ENCODE peak calls at places on chromosomes 1 and 21, in eight cellular contexts. S, P, H, R, L, K, D and F are unnamed samples.

GRCh38 chr1:241703001-241703400 is 50.9 kb downstream of the WDR64 start:
- DNase-seq in L (no peak), P (no peak), H (no peak), D (peak), K (no peak), S (no peak), R (no peak), F (no peak)

GRCh38 chr1:176669782-176670181 is 206.8 kb downstream of the PAPPA2 start:
- DNase-seq in L (no peak), P (no peak), S (no peak), H (no peak), R (no peak), D (no peak), K (no peak), F (no peak)

GRCh38 chr1:206897175-206897574 is at the start of gene IL24:
- DNase-seq in K (peak), D (no peak), P (no peak), R (no peak), L (no peak), S (no peak), H (no peak), F (peak)

GRCh38 chr1:107139833-107140702 is 771 bp upstream of the NTNG1 start:
- DNase-seq in L (no peak), S (no peak), P (peak), R (peak), K (no peak), D (peak), H (peak), F (peak)

GRCh38 chr1:46132529-46133180 is at the start of gene PIK3R3:
- DNase-seq in H (peak), K (peak), S (peak), D (peak), P (peak), L (peak), R (peak), F (peak)

GRCh38 chr1:12472798-12473551 is 145.0 kb downstream of the DHRS3 start:
- DNase-seq in K (no peak), D (no peak), R (no peak), L (no peak), P (no peak), S (no peak), H (no peak), F (peak)

GRCh38 chr1:118958140-118958539 is 30.0 kb downstream of the TBX15 start:
- DNase-seq in P (no peak), K (no peak), H (no peak), S (no peak), L (no peak), R (no peak), D (no peak), F (no peak)

GRCh38 chr1:68197891-68198290 is 34.4 kb downstream of the WLS start:
- DNase-seq in K (no peak), P (no peak), S (no peak), R (no peak), H (no peak), L (no peak), D (peak), F (no peak)

GRCh38 chr1:216193839-216194443 is 229.3 kb downstream of the USH2A start:
- DNase-seq in K (no peak), D (no peak), S (no peak), R (no peak), P (no peak), H (no peak), L (no peak), F (no peak)

GRCh38 chr1:101200513-101200912 is 36.3 kb upstream of the S1PR1 start:
- DNase-seq in S (no peak), H (no peak), D (peak), L (no peak), R (peak), K (no peak), P (no peak), F (no peak)

GRCh38 chr1:236762410-236762809 is 32.7 kb upstream of the MTR start:
- DNase-seq in R (no peak), P (no peak), L (no peak), K (no peak), S (no peak), D (peak), H (no peak), F (no peak)

GRCh38 chr21:38354231-38354630 is 97.4 kb downstream of the KCNJ15 start:
- DNase-seq in D (no peak), R (no peak), K (no peak), S (no peak), P (no peak), L (no peak), H (no peak), F (no peak)

GRCh38 chr1:53641481-53642214 is 97.3 kb downstream of the GLIS1 start:
- DNase-seq in K (no peak), D (no peak), H (no peak), L (no peak), R (no peak), P (no peak), S (peak), F (no peak)

GRCh38 chr1:9020325-9020724 is 5.9 kb downstream of the SLC2A7 start:
- DNase-seq in D (no peak), S (no peak), H (no peak), P (no peak), R (no peak), K (no peak), L (no peak), F (no peak)

GRCh38 chr1:15758537-15758936 is at the start of gene FBLIM1:
- DNase-seq in R (peak), D (no peak), L (no peak), S (no peak), K (no peak), P (no peak), H (peak), F (no peak)

GRCh38 chr1:20604678-20605077 is 15.8 kb downstream of the CDA start:
- DNase-seq in P (no peak), H (no peak), K (no peak), D (no peak), L (no peak), S (no peak), R (no peak), F (no peak)

GRCh38 chr1:33392639-33393038 is 38.3 kb downstream of the PHC2 start:
- DNase-seq in R (peak), L (no peak), D (peak), K (no peak), S (no peak), H (no peak), P (no peak), F (no peak)

GRCh38 chr1:209363112-209363511 is 220.4 kb upstream of the CAMK1G start:
- DNase-seq in K (no peak), S (no peak), P (no peak), H (no peak), D (no peak), R (no peak), L (no peak), F (no peak)

GRCh38 chr1:179142889-179143299 is 61.0 kb downstream of the TOR3A start:
- DNase-seq in S (no peak), K (no peak), R (peak), L (no peak), H (no peak), P (no peak), D (peak), F (no peak)

GRCh38 chr1:109993885-109994284 is 9.3 kb downstream of the AHCYL1 start:
- DNase-seq in S (no peak), K (no peak), L (no peak), D (peak), R (peak), P (no peak), H (no peak), F (no peak)

GRCh38 chr1:178945763-178946266 is 74.9 kb upstream of the ANGPTL1 start:
- DNase-seq in K (peak), S (no peak), D (peak), R (no peak), P (no peak), L (no peak), H (no peak), F (no peak)

GRCh38 chr1:11780380-11781147 is 18.6 kb downstream of the C1orf167 start:
- DNase-seq in L (no peak), H (no peak), R (no peak), S (no peak), P (no peak), D (no peak), K (no peak), F (no peak)

GRCh38 chr1:56216173-56216572 is 363.2 kb downstream of the PLPP3 start:
- DNase-seq in P (no peak), R (peak), H (no peak), S (no peak), L (no peak), D (peak), K (no peak), F (no peak)

GRCh38 chr1:111516008-111516535 is 12.6 kb upstream of the ADORA3 start:
- DNase-seq in H (no peak), R (peak), D (peak), P (peak), K (no peak), L (peak), S (no peak), F (peak)
- TF ChIP-seq CTCF in H (no peak), R (peak), D (peak), P (peak), K (no peak), L (peak), S (peak), F (peak)

GRCh38 chr1:201024251-201024998 is 911 bp upstream of the KIF21B start:
- DNase-seq in R (no peak), D (no peak), P (no peak), S (no peak), L (no peak), H (peak), K (no peak), F (no peak)

GRCh38 chr1:201026746-201027145 is 3.2 kb upstream of the KIF21B start:
- DNase-seq in D (no peak), S (no peak), K (no peak), P (peak), L (no peak), H (no peak), R (no peak), F (no peak)

GRCh38 chr1:201023517-201023902 is at the start of gene KIF21B:
- DNase-seq in D (peak), R (peak), H (peak), K (peak), L (peak), S (peak), P (peak), F (peak)

GRCh38 chr1:201026234-201026633 is 2.7 kb upstream of the KIF21B start:
- DNase-seq in K (no peak), R (no peak), P (no peak), D (no peak), L (no peak), S (no peak), H (no peak), F (no peak)

DNA sequence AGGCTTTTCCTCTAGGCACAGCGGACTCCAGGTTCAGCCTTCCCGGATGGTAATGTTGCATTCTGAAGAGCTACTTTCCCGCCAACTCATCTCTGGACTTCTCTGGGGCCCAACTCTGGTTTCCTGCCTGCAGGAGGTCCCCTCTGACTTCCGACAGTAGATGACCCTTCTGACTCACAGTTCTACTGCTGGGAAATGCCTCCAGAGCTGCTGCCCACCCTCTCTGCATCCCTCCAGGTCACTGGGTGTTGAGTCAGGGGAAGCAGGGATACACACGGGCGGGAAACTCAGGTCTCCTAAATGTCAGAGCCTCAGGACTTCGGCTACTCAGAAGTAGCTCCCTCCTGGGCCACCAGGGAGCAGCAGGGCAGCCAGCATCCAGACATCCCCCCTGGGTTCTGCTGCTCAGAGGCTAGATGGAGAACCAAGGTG is 2.1 kb upstream of the KIF21B start:
- DNase-seq in L (no peak), S (no peak), R (peak), K (no peak), P (peak), D (peak), H (peak), F (peak)
- TF ChIP-seq CTCF in L (no peak), S (no peak), R (peak), K (peak), P (peak), D (peak), H (peak), F (peak)

DNA sequence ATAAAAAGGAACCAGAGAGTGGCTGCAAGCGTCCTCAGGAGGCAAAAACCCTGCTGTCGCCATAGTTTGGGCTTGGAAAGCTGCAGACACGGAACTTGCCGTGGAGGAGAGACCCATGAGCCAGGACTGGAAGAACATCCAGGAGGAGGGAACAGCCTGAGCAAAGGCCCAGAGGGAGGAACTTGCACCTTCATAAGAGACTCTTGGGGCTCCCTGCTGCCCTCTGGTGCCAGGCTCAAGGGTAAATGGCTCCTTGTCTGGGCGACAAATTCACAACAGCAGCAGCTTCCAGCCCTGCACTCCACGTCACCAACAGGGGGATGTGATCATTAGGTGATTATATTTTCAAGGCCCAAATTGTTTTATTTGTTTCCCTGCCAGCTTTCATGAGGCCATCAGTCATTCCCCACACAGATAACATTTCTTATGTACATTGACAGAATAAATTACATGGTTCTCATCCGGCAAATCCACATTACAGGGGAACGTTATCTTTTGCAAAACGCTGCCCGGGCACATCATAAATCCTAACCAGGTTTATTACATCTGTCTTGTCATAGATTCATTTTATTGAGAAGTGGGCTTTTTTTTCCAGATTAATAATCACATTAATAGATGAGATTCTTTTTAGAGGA is 143.0 kb upstream of the GRIK3 start:
- DNase-seq in K (peak), R (peak), D (peak), L (no peak), H (peak), S (no peak), P (peak), F (peak)
- TF ChIP-seq CTCF in K (peak), R (peak), D (peak), L (no peak), H (peak), S (peak), P (peak), F (peak)

GRCh38 chr1:26539722-26540121 is 10.2 kb downstream of the RPS6KA1 start:
- DNase-seq in L (no peak), K (no peak), R (no peak), P (no peak), D (no peak), H (no peak), S (no peak), F (no peak)

GRCh38 chr1:26538480-26539412 is 9.2 kb downstream of the RPS6KA1 start:
- DNase-seq in R (peak), H (peak), S (no peak), L (peak), K (no peak), P (peak), D (peak), F (peak)

GRCh38 chr1:26536081-26536480 is 6.5 kb downstream of the RPS6KA1 start:
- DNase-seq in D (no peak), R (no peak), P (no peak), H (no peak), S (no peak), L (no peak), K (no peak), F (no peak)

GRCh38 chr1:26536521-26536920 is 7.0 kb downstream of the RPS6KA1 start:
- DNase-seq in L (no peak), H (no peak), S (no peak), D (no peak), P (no peak), K (no peak), R (no peak), F (no peak)

GRCh38 chr1:26537951-26538352 is 8.4 kb downstream of the RPS6KA1 start:
- DNase-seq in K (no peak), L (no peak), R (peak), H (no peak), D (peak), S (peak), P (peak), F (peak)
- TF ChIP-seq CTCF in K (peak), L (no peak), R (peak), H (peak), D (peak), S (peak), P (no peak), F (peak)

GRCh38 chr1:95287078-95287477 is 53.1 kb downstream of the RWDD3 start:
- DNase-seq in S (no peak), P (no peak), K (no peak), H (no peak), L (no peak), D (no peak), R (no peak), F (no peak)
- TF ChIP-seq CTCF in S (no peak), P (no peak), K (no peak), H (no peak), L (no peak), D (no peak), R (no peak), F (no peak)

GRCh38 chr1:62038594-62039284 is 155.9 kb upstream of the L1TD1 start:
- DNase-seq in S (no peak), H (no peak), R (no peak), P (no peak), L (no peak), K (no peak), D (no peak), F (no peak)
- TF ChIP-seq CTCF in S (no peak), H (no peak), R (no peak), P (peak), L (no peak), K (no peak), D (peak), F (no peak)

DNA sequence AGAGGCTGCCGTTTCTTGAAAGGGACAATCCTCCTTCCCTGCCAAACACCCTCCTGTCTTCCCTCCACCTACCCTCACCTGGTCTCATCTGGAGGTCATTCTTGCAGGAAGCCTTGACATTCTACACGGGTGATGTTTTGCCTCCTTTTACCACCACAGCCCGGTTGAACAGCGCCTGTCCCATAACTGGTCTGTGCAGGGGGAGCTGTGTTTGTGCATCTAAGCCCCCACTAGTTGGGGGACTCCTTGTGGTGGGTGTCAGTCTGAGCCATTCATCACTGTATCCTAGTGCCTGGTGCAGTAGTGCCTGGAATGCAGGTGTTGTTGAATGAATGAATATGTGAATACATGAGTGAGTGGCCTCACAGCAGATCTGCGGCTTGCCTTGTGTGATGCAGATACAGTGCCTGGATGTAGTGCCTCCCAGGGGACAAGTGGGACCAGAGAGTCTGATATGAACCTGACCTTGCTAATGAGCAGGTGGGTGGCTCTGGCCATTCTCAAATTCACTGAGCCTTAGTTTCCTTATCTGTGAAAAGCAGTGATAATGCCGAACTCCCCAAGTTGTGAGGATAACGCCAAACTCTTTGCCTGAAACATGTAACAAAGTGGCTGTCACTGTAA is 79.8 kb downstream of the OMA1 start:
- DNase-seq in R (no peak), K (no peak), D (no peak), P (no peak), S (no peak), L (no peak), H (no peak), F (no peak)
- TF ChIP-seq CTCF in R (no peak), K (no peak), D (no peak), P (no peak), S (no peak), L (no peak), H (no peak), F (no peak)